ENCODE peak calls at places on chromosomes 1 and 21, in eight cellular contexts. W is endothelial cell of umbilical vein, N is NT2/D1, J is left ventricle myocardium inferior, T is right atrium auricular region, C is endodermal cell, E is cardiac muscle cell, Y is Peyer's patch. Q is an unnamed sample. For H3K36me3, the result is how much of the 10 kb centered on the place peaks cover.

GRCh38 chr1:68814067-68814466 is 317.2 kb upstream of the DEPDC1 start:
- DNase-seq in J (no peak), E (no peak), N (no peak), Y (no peak), C (no peak), T (no peak), W (no peak), Q (no peak)

GRCh38 chr21:29196021-29196663 is 65.7 kb downstream of the MAP3K7CL start:
- DNase-seq in T (peak), W (peak), N (no peak), J (no peak), Y (peak), C (no peak), E (no peak), Q (no peak)

GRCh38 chr21:42231761-42232160 is 12.8 kb downstream of the ABCG1 start:
- DNase-seq in J (no peak), Y (no peak), T (no peak), C (no peak), N (no peak), E (no peak), W (no peak), Q (peak)

GRCh38 chr21:35488941-35489340 is 439.8 kb upstream of the RUNX1 start:
- DNase-seq in C (no peak), J (no peak), E (no peak), Y (no peak), W (no peak), N (no peak), T (no peak), Q (no peak)

GRCh38 chr21:46117586-46118304 is 19.8 kb downstream of the COL6A2 start:
- DNase-seq in E (no peak), Y (no peak), T (no peak), N (no peak), J (peak), W (no peak), C (peak), Q (peak)

GRCh38 chr1:92599184-92599583 is 112.5 kb upstream of the GFI1 start:
- DNase-seq in Y (no peak), C (no peak), J (no peak), T (no peak), N (no peak), W (peak), E (peak), Q (no peak)

GRCh38 chr1:167169642-167170041 is 51.0 kb upstream of the POU2F1 start:
- DNase-seq in W (no peak), J (no peak), T (no peak), E (no peak), N (no peak), Y (no peak), C (no peak), Q (no peak)

GRCh38 chr1:205616563-205617293 is 15.1 kb downstream of the ELK4 start:
- DNase-seq in E (no peak), C (no peak), J (no peak), Y (no peak), N (no peak), W (no peak), T (no peak), Q (no peak)

GRCh38 chr1:220701974-220702373 is 11.8 kb downstream of the C1orf115 start:
- DNase-seq in T (no peak), N (no peak), W (no peak), Y (no peak), J (no peak), C (no peak), E (no peak), Q (no peak)

GRCh38 chr1:159598196-159598595 is 10.6 kb downstream of the APCS start:
- DNase-seq in J (no peak), T (no peak), E (no peak), N (peak), W (peak), Y (no peak), C (no peak), Q (no peak)

GRCh38 chr1:62144238-62144831 is 50.3 kb upstream of the L1TD1 start:
- DNase-seq in T (peak), W (peak), E (peak), C (peak), J (no peak), N (peak), Y (no peak), Q (no peak)

GRCh38 chr21:26169611-26170470 is 729 bp downstream of the APP start:
- DNase-seq in T (peak), C (peak), W (peak), E (peak), Y (peak), N (no peak), J (peak), Q (peak)

GRCh38 chr1:161307892-161308638 is 1.7 kb downstream of the MPZ start:
- DNase-seq in T (no peak), W (peak), N (no peak), J (no peak), Y (no peak), E (no peak), C (no peak), Q (no peak)

GRCh38 chr1:75745276-75745675 is 20.8 kb downstream of the ACADM start:
- DNase-seq in N (no peak), T (no peak), C (no peak), Y (no peak), J (no peak), E (no peak), W (no peak), Q (no peak)

GRCh38 chr1:152458384-152459185 is 44.5 kb upstream of the CRNN start:
- DNase-seq in W (peak), J (peak), E (peak), Y (peak), T (peak), C (peak), N (peak), Q (peak)

GRCh38 chr1:109570414-109570813 is 22.0 kb downstream of the GNAI3 start:
- DNase-seq in N (no peak), T (no peak), E (peak), C (no peak), Y (no peak), W (peak), J (no peak), Q (no peak)

GRCh38 chr1:35288761-35289160 is 20.3 kb downstream of the ZMYM4 start:
- DNase-seq in C (no peak), Y (no peak), N (no peak), W (peak), E (no peak), T (no peak), J (no peak), Q (no peak)

GRCh38 chr1:10716840-10717239 is 79.6 kb downstream of the CASZ1 start:
- DNase-seq in T (no peak), E (peak), Y (no peak), C (no peak), N (no peak), J (no peak), W (no peak), Q (no peak)

GRCh38 chr1:27650527-27651175 is 15.7 kb upstream of the FGR start:
- DNase-seq in Y (no peak), W (peak), E (peak), J (no peak), T (no peak), N (no peak), C (peak), Q (no peak)

GRCh38 chr1:198128528-198128927 is 28.3 kb upstream of the NEK7 start:
- DNase-seq in J (no peak), C (no peak), W (no peak), N (no peak), T (no peak), E (no peak), Y (no peak), Q (no peak)

GRCh38 chr1:184034761-184035379 is 2.7 kb downstream of the COLGALT2 start:
- DNase-seq in E (no peak), J (no peak), C (no peak), W (no peak), N (no peak), T (no peak), Y (no peak), Q (no peak)

GRCh38 chr1:89065077-89065868 is at the start of gene GBP1:
- DNase-seq in E (peak), C (no peak), J (no peak), W (peak), N (no peak), T (no peak), Y (no peak), Q (no peak)

GRCh38 chr1:41423511-41424191 is 60.8 kb downstream of the EDN2 start:
- DNase-seq in Y (no peak), T (no peak), E (no peak), W (no peak), J (peak), N (no peak), C (peak), Q (peak)

GRCh38 chr1:198168180-198168579 is 11.4 kb downstream of the NEK7 start:
- DNase-seq in Y (no peak), J (no peak), C (no peak), T (no peak), E (no peak), W (no peak), N (no peak), Q (no peak)

GRCh38 chr1:232553050-232553754 is 76.7 kb downstream of the SIPA1L2 start:
- DNase-seq in Y (no peak), T (peak), J (peak), C (peak), W (peak), N (no peak), E (peak), Q (no peak)

GRCh38 chr1:95733031-95733430 is 499.0 kb downstream of the RWDD3 start:
- DNase-seq in J (no peak), N (no peak), Y (no peak), E (no peak), C (no peak), W (no peak), T (no peak), Q (no peak)

GRCh38 chr1:68470388-68470970 is 20.7 kb upstream of the RPE65 start:
- DNase-seq in N (no peak), C (no peak), E (peak), J (no peak), Y (no peak), T (no peak), W (peak), Q (no peak)

GRCh38 chr1:221741364-221741970 is 422 bp downstream of the DUSP10 start:
- DNase-seq in Y (peak), E (peak), T (no peak), J (no peak), N (no peak), W (peak), C (peak), Q (peak)

GRCh38 chr1:186535388-186536133 is 74.6 kb upstream of the PDC start:
- DNase-seq in Y (no peak), C (no peak), T (no peak), E (no peak), N (no peak), J (no peak), W (peak), Q (no peak)

GRCh38 chr21:44760376-44760775 is 41.2 kb downstream of the UBE2G2 start:
- DNase-seq in C (peak), T (no peak), Y (no peak), J (no peak), E (no peak), W (no peak), N (no peak), Q (no peak)

GRCh38 chr1:208093754-208094719 is 150.1 kb downstream of the PLXNA2 start:
- DNase-seq in E (peak), Y (peak), C (peak), W (peak), T (peak), N (peak), J (peak), Q (peak)

GRCh38 chr1:244876228-244876910 is 12.0 kb upstream of the HNRNPU start:
- DNase-seq in T (no peak), C (no peak), E (no peak), W (no peak), J (no peak), Y (no peak), N (no peak), Q (no peak)

GRCh38 chr1:3656450-3657095 is 4.3 kb downstream of the TP73 start:
- DNase-seq in W (no peak), E (no peak), J (peak), C (no peak), T (no peak), N (no peak), Y (no peak), Q (peak)

GRCh38 chr1:14949836-14950674 is 203.5 kb upstream of the TMEM51 start:
- DNase-seq in Y (no peak), T (no peak), C (peak), W (no peak), N (no peak), E (peak), J (no peak), Q (no peak)

GRCh38 chr1:229574679-229575442 is 16.4 kb upstream of the ABCB10 start:
- DNase-seq in W (no peak), Y (no peak), E (no peak), C (no peak), N (no peak), T (no peak), J (no peak), Q (no peak)

GRCh38 chr1:210633636-210634035 is 304.9 kb downstream of the HHAT start:
- DNase-seq in Y (no peak), E (no peak), N (no peak), C (no peak), J (peak), W (no peak), T (no peak), Q (no peak)

GRCh38 chr1:1068374-1069060 is 5.6 kb downstream of the RNF223 start:
- DNase-seq in N (no peak), W (no peak), C (peak), Y (peak), E (peak), T (no peak), J (no peak), Q (peak)

GRCh38 chr1:204439976-204440375 is 28.4 kb upstream of the PPP1R15B start:
- DNase-seq in Y (no peak), T (no peak), J (no peak), W (no peak), C (no peak), N (no peak), E (no peak), Q (no peak)

GRCh38 chr1:204437796-204438570 is 26.4 kb upstream of the PPP1R15B start:
- DNase-seq in E (no peak), N (no peak), Y (no peak), T (no peak), C (peak), J (no peak), W (no peak), Q (no peak)

GRCh38 chr1:204435886-204436271 is 24.3 kb upstream of the PPP1R15B start:
- DNase-seq in N (no peak), T (no peak), C (no peak), W (no peak), E (no peak), J (no peak), Y (no peak), Q (no peak)

GRCh38 chr1:204441558-204441957 is 29.9 kb upstream of the PPP1R15B start:
- DNase-seq in W (peak), N (no peak), Y (no peak), T (no peak), J (no peak), C (no peak), E (no peak), Q (no peak)

GRCh38 chr1:204438628-204439027 is 27.0 kb upstream of the PPP1R15B start:
- DNase-seq in C (no peak), N (no peak), E (no peak), W (peak), T (peak), Y (no peak), J (no peak), Q (no peak)
- H3K36me3 ChIP-seq in C (under half), N (half or more), E (half or more), W (under half), T (half or more), Y (half or more), J (half or more), Q (under half)

GRCh38 chr1:156944848-156945247 is 24.4 kb downstream of the LRRC71 start:
- DNase-seq in W (no peak), N (no peak), Y (no peak), C (no peak), E (no peak), J (no peak), T (no peak), Q (peak)

GRCh38 chr1:156945881-156946661 is 25.6 kb downstream of the LRRC71 start:
- DNase-seq in Y (no peak), E (no peak), J (no peak), C (no peak), T (no peak), N (no peak), W (no peak), Q (no peak)

GRCh38 chr1:156943756-156944155 is 23.3 kb downstream of the LRRC71 start:
- DNase-seq in W (no peak), E (no peak), N (no peak), Y (no peak), T (no peak), J (no peak), C (no peak), Q (peak)

GRCh38 chr1:156942576-156942975 is 22.1 kb downstream of the LRRC71 start:
- DNase-seq in C (no peak), N (no peak), J (no peak), E (no peak), T (no peak), Y (no peak), W (no peak), Q (no peak)

GRCh38 chr1:156944268-156944667 is 23.8 kb downstream of the LRRC71 start:
- DNase-seq in E (no peak), T (no peak), N (no peak), W (no peak), Y (no peak), C (no peak), J (no peak), Q (no peak)
- H3K36me3 ChIP-seq in E (under half), T (half or more), N (half or more), W (under half), Y (half or more), C (half or more), J (half or more), Q (half or more)

GRCh38 chr1:217462159-217462558 is 168.7 kb downstream of the GPATCH2 start:
- DNase-seq in J (no peak), E (no peak), W (no peak), N (no peak), Y (no peak), C (no peak), T (no peak), Q (no peak)
- H3K36me3 ChIP-seq in J (under half), E (under half), W (under half), N (under half), Y (under half), C (under half), T (under half), Q (under half)

GRCh38 chr1:226643167-226643566 is 94.6 kb downstream of the STUM start:
- DNase-seq in E (no peak), Y (peak), J (peak), C (no peak), T (no peak), W (no peak), N (peak), Q (peak)
- H3K36me3 ChIP-seq in E (under half), Y (half or more), J (half or more), C (under half), T (under half), W (under half), N (half or more), Q (half or more)